ENCODE peak calls at places on chromosome 21, in eight cellular contexts. F is tibial artery; Z is heart left ventricle; B is esophagus squamous epithelium; M is CD4-positive, alpha-beta T cell; I is omental fat pad; U is mesothelial cell of epicardium; E is vagina. S is an unnamed sample.

GRCh38 chr21:20701235-20701634 is 297.0 kb upstream of the NCAM2 start:
- DNase-seq in F (no peak), Z (no peak), B (no peak), M (no peak), I (no peak), U (no peak), E (no peak), S (no peak)

GRCh38 chr21:22164912-22165311 is 1166.7 kb downstream of the NCAM2 start:
- DNase-seq in F (no peak), Z (no peak), B (no peak), M (no peak), I (no peak), U (no peak), E (no peak), S (no peak)

GRCh38 chr21:44419679-44420078 is 35.6 kb upstream of the LRRC3 start:
- DNase-seq in F (no peak), Z (no peak), B (no peak), M (no peak), I (no peak), U (no peak), E (no peak), S (no peak)

GRCh38 chr21:46128983-46129571 is 26.3 kb downstream of the FTCD start:
- DNase-seq in F (peak), Z (no peak), B (no peak), M (no peak), I (no peak), U (no peak), E (no peak), S (peak)

GRCh38 chr21:17708541-17709265 is 96.0 kb upstream of the BTG3 start:
- DNase-seq in F (no peak), Z (no peak), B (no peak), M (no peak), I (no peak), U (no peak), E (no peak), S (no peak)

GRCh38 chr21:23026878-23027277 is 2028.7 kb downstream of the NCAM2 start:
- DNase-seq in F (no peak), Z (no peak), B (no peak), M (no peak), I (no peak), U (no peak), E (no peak), S (no peak)

GRCh38 chr21:35585878-35586277 is 474.4 kb downstream of the SETD4 start:
- DNase-seq in F (no peak), Z (no peak), B (no peak), M (no peak), I (no peak), U (no peak), E (no peak), S (no peak)

GRCh38 chr21:29893687-29894086 is 46.1 kb downstream of the GRIK1 start:
- DNase-seq in F (no peak), Z (no peak), B (no peak), M (no peak), I (no peak), U (no peak), E (no peak), S (no peak)

GRCh38 chr21:41634211-41634694 is 126.3 kb upstream of the TMPRSS2 start:
- DNase-seq in F (no peak), Z (no peak), B (no peak), M (no peak), I (no peak), U (no peak), E (no peak), S (peak)

GRCh38 chr21:23223882-23224281 is 2225.7 kb downstream of the NCAM2 start:
- DNase-seq in F (no peak), Z (no peak), B (no peak), M (no peak), I (no peak), U (no peak), E (no peak), S (no peak)

GRCh38 chr21:41168391-41169257 is 664 bp downstream of the BACE2 start:
- DNase-seq in F (peak), Z (peak), B (no peak), M (no peak), I (no peak), U (peak), E (no peak), S (no peak)

GRCh38 chr21:34078915-34079314 is 5.5 kb downstream of the MRPS6 start:
- DNase-seq in F (no peak), Z (no peak), B (no peak), M (no peak), I (no peak), U (no peak), E (no peak), S (no peak)

DNA sequence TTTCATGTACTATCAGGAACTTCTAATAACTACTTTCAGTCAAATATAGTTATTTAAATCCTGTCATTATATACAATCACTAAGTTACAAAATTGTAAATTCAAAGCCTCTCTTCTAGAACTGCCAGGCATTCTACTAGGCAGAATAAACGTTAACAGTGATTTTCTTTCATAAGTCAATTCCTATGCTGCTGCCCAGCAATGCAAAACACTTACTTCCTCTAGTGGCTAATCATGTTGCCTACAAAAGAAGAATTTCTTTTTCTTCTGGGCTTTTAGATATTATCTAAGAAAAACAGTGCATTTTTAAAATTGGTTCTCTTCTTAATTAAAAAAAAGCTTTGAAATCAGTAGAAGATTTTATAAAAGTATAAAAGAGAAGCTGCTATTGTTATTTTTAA is 509.8 kb upstream of the ADAMTS5 start:
- DNase-seq in F (no peak), Z (no peak), B (no peak), M (no peak), I (no peak), U (no peak), E (no peak), S (no peak)
- TF ChIP-seq CTCF in F (peak), Z (peak), B (peak), M (no peak), I (no peak), U (no peak), E (peak), S (peak)

GRCh38 chr21:15895142-15896106 is 165.6 kb downstream of the USP25 start:
- DNase-seq in F (no peak), Z (no peak), B (no peak), M (no peak), I (no peak), U (no peak), E (no peak), S (no peak)

GRCh38 chr21:15893902-15894301 is 164.1 kb downstream of the USP25 start:
- DNase-seq in F (no peak), Z (no peak), B (no peak), M (no peak), I (no peak), U (no peak), E (no peak), S (no peak)

GRCh38 chr21:15896501-15896900 is 166.7 kb downstream of the USP25 start:
- DNase-seq in F (no peak), Z (no peak), B (no peak), M (no peak), I (no peak), U (no peak), E (no peak), S (no peak)

GRCh38 chr21:15894596-15894995 is 164.8 kb downstream of the USP25 start:
- DNase-seq in F (no peak), Z (no peak), B (no peak), M (no peak), I (no peak), U (no peak), E (no peak), S (no peak)
- TF ChIP-seq CTCF in F (peak), Z (peak), B (peak), M (no peak), I (no peak), U (peak), E (peak), S (peak)

GRCh38 chr21:37079211-37079824 is 6.3 kb downstream of the TTC3 start:
- DNase-seq in F (no peak), Z (no peak), B (no peak), M (no peak), I (no peak), U (no peak), E (no peak), S (no peak)
- TF ChIP-seq CTCF in F (no peak), Z (no peak), B (no peak), M (peak), I (no peak), U (no peak), E (no peak), S (peak)

DNA sequence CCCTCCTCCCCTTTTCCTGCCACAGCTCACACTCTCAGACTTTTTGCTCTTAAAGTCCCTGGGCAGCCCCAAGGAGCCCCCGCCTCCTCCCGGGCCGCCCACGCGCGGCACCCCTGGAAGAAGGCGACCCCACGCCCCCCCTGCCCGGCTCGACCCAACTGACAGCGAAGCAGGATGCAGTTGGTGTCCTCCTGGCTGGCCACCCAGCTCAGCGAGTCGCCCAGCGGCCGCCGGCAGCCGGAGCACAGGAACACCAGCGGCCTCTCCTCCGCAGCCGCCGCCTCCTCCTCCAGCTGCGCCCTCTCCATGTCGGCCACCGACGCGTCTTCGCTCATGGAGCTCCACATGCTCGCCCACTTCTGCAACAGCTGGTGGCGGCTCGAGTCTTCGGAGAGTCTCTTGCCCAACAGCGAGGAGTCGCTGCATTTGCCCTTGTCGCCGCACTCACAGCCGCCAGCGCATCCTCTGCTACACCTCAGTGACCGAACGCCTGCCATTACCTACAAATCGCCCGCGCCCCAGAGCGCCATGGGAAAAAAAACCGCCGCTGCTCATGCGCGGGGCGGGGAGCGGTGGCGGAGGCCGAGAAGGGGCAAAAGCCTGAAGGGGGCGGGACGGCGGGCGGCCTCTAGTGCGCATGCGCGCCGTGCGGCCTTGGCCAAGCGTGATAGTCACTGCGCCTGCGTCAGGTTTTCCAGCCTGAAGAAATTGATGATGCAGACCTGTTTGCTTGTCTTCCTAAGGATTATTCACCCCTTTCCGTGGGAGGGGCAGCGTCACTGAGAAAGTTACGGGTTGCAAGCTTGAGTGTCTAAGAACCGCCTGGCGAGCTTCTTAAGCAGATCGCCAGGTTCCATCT is at the start of gene MIS18A:
- DNase-seq in F (peak), Z (peak), B (peak), M (peak), I (peak), U (peak), E (no peak), S (peak)
- TF ChIP-seq CTCF in F (no peak), Z (no peak), B (peak), M (no peak), I (no peak), U (no peak), E (no peak), S (peak)

DNA sequence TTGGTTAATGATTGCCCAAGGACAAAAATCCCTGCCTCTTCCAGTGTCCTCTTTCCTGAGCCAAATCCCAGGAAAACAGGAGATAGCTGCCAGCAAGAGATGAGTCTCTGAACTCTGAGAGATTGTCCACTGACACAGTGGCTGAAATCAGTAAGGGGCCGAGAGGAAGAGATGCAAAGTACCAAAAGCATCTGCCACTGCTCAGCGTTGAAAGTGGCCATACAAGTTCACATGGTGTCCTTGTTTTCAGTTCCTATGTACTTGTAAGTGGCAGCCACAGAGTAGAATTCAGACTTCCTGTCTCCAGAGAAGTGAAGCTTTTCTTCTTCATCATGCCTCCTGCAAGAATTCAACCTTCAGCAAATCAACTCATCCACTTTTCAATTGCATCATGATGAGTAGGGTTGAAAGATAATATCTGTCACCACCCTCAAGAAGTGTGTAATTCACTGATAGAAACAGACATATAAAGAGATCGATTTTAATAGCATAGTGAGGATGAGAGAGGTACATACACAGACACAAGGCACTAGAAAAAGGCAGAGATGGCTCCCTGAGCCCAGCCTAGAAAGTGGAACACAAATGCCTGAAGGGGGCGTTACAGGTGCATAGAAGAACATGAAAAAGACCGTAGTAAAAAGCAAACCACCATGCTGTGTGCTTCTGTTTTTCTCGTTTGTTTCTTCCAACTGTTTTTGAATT is 185.8 kb downstream of the MRPL39 start:
- DNase-seq in F (peak), Z (no peak), B (no peak), M (peak), I (no peak), U (no peak), E (no peak), S (no peak)
- TF ChIP-seq CTCF in F (peak), Z (peak), B (no peak), M (peak), I (no peak), U (no peak), E (no peak), S (peak)

DNA sequence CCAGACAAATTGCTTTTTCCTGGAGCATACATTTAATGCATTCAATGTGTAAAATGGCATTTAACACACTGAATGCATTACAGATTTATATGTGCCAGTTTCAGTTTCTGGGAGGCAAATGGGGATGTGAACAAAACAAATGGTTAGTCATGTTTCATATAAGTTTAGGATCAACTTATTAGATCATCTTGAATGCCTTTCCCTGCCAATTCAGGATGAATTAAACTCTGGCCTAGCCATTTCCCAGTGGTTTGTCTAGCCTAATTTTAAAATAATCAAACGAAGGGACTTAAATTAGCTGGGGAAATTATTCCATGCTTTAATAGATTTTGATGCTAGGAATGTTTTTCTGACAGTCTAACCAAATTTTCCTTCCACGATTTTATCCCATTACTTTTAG is 291.3 kb upstream of the ADAMTS5 start:
- DNase-seq in F (no peak), Z (no peak), B (no peak), M (no peak), I (no peak), U (no peak), E (no peak), S (no peak)
- TF ChIP-seq CTCF in F (no peak), Z (no peak), B (no peak), M (no peak), I (no peak), U (no peak), E (no peak), S (no peak)

DNA sequence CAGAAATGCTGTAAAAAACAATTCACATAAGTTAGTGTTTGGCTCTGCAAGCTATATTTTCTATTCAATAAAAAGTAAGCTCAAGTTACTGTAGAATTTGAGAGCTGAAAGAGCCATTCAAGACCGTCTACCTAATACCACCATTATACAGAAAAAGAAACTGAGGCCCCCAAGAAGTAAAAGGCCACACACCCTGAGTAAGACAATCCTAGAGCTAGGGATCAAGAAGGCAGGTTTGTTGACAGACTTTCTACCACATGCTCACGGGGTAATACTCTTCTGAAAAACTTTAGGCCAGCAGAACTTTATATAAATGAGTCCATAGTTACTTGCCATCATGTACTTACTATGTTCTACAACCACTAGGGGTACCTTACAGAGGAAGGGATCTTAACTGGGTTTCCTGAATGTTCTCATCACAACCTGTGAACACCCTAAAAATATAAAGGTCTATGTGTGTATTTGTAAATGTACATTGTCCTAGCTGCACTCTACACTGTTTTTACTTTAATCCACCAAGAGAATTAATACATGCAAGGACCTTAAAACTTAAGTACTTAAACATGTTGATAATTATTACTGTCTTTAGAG is 2.7 kb downstream of the PSMG1 start:
- DNase-seq in F (no peak), Z (no peak), B (no peak), M (no peak), I (no peak), U (no peak), E (no peak), S (no peak)
- TF ChIP-seq CTCF in F (no peak), Z (no peak), B (peak), M (peak), I (no peak), U (no peak), E (no peak), S (peak)

DNA sequence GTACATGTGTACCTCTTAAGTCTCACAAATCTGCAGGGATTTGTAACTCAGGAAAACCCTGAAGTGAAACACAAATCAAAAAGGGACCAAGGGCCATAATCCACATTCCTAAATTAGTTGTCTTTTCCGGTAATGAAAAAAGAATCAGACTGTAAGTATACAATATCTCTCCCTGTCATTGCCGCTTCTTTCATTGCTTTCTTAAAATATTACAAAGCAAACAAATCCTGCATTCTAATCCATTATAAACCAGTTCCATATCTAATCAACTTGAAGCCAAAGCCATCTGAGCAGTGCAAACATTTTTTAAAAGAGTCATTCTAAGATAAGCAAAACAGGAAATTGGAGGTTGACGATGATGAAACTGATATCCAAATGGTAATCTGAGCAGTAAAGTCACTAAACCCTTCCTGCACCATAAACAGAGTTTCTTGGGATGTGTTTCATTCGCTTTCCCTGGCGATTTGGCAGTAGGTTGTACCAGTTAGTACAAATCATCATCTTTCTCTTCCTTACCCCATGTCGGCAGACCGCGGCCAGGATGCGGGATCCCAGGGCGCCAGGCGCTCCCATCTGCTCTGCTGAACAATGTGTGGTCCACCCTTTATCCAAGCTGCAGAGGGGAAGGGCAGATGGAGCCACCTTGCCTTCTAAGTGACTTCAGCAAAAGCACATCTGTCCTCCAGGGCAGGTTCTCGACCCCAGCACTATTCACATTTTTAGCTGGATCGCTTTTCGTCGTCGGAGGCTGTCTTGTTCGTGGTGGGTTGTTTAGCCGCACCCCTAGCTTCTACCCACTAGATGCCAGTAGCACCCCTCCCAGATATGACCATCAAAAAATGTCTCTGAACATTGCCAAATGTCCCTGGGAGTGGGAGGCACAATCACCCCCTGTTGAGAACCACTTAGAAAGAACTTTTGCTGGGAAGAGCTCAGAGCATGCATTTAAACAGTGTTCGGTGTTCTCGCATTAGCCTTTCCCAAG is 58.4 kb upstream of the SIM2 start:
- DNase-seq in F (no peak), Z (no peak), B (no peak), M (no peak), I (no peak), U (no peak), E (no peak), S (no peak)
- TF ChIP-seq CTCF in F (no peak), Z (no peak), B (no peak), M (no peak), I (no peak), U (no peak), E (no peak), S (peak)

DNA sequence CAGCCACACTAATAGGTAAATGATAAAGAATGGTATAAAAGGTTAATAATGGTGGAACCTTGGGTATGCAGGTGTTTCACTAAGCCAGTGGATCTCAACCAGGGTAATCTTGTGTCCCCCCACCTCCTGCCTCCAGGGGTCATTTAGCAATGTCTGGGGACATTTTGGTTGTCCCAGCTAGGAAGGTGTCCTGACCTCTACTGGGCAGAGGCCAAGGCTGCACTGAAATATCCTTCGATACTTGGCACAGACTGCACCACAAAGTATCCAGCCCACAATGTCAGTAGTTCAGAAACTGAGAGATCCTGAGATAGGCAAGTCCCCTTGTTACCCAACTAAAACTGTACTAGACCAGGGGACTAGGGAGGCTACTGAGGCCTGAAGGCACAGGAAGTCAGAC is 113.6 kb upstream of the TIAM1 start:
- DNase-seq in F (no peak), Z (no peak), B (no peak), M (no peak), I (no peak), U (no peak), E (no peak), S (no peak)
- TF ChIP-seq CTCF in F (no peak), Z (no peak), B (no peak), M (no peak), I (no peak), U (no peak), E (no peak), S (no peak)

GRCh38 chr21:16608209-16608830 is 878.5 kb downstream of the USP25 start:
- DNase-seq in F (no peak), Z (no peak), B (no peak), M (no peak), I (no peak), U (no peak), E (no peak), S (no peak)
- TF ChIP-seq CTCF in F (no peak), Z (no peak), B (no peak), M (no peak), I (no peak), U (no peak), E (no peak), S (peak)